ENCODE peak calls at places on chromosomes 5 and 9, in ten cellular contexts. J, K, B, A, Q, Z, X, N, G and M are unnamed samples.

GRCh38 chr9:75229605-75230332 is 141.5 kb downstream of the OSTF1 start:
- DNase-seq in J (peak), K (no peak), B (no peak), A (no peak), Q (no peak), Z (no peak), X (no peak), N (no peak), G (peak), M (peak)

GRCh38 chr5:173333900-173334685 is 5.9 kb upstream of the STC2 start:
- DNase-seq in J (peak), K (no peak), B (peak), A (no peak), Q (no peak), Z (peak), X (peak), N (no peak), G (no peak), M (peak)

GRCh38 chr5:72281764-72282499 is 38.1 kb downstream of the MRPS27 start:
- DNase-seq in J (peak), K (no peak), B (peak), A (peak), Q (no peak), Z (peak), X (peak), N (no peak), G (no peak), M (peak)

GRCh38 chr9:116233160-116233530 is 79.6 kb downstream of the PAPPA start:
- DNase-seq in J (no peak), K (no peak), B (no peak), A (no peak), Q (no peak), Z (no peak), X (no peak), N (no peak), G (no peak), M (no peak)

GRCh38 chr9:35731415-35732184 is 395 bp downstream of the TLN1 start:
- DNase-seq in J (peak), K (no peak), B (peak), A (no peak), Q (no peak), Z (no peak), X (peak), N (no peak), G (no peak), M (peak)

GRCh38 chr5:1378096-1378495 is 33.2 kb upstream of the CLPTM1L start:
- DNase-seq in J (no peak), K (no peak), B (no peak), A (no peak), Q (no peak), Z (no peak), X (no peak), N (no peak), G (no peak), M (no peak)

GRCh38 chr5:35186749-35187148 is 43.5 kb downstream of the PRLR start:
- DNase-seq in J (no peak), K (no peak), B (no peak), A (no peak), Q (no peak), Z (no peak), X (no peak), N (no peak), G (no peak), M (no peak)

GRCh38 chr5:113487779-113488644 is at the start of gene MCC:
- DNase-seq in J (peak), K (no peak), B (peak), A (peak), Q (peak), Z (peak), X (peak), N (peak), G (no peak), M (peak)

GRCh38 chr5:169149317-169149716 is 151.6 kb downstream of the SLIT3 start:
- DNase-seq in J (no peak), K (no peak), B (no peak), A (no peak), Q (no peak), Z (no peak), X (no peak), N (no peak), G (no peak), M (no peak)

GRCh38 chr5:158013939-158014338 is 155.0 kb upstream of the CLINT1 start:
- DNase-seq in J (peak), K (no peak), B (no peak), A (no peak), Q (no peak), Z (peak), X (peak), N (no peak), G (no peak), M (peak)

GRCh38 chr5:170875811-170876210 is 14.0 kb downstream of the RANBP17 start:
- DNase-seq in J (no peak), K (no peak), B (no peak), A (no peak), Q (no peak), Z (no peak), X (no peak), N (no peak), G (no peak), M (no peak)

GRCh38 chr9:133488686-133489252 is 9.9 kb upstream of the SLC2A6 start:
- DNase-seq in J (no peak), K (no peak), B (no peak), A (no peak), Q (no peak), Z (no peak), X (no peak), N (no peak), G (no peak), M (no peak)

GRCh38 chr5:11181940-11182339 is 420.9 kb upstream of the DAP start:
- DNase-seq in J (no peak), K (no peak), B (no peak), A (no peak), Q (no peak), Z (no peak), X (no peak), N (no peak), G (no peak), M (no peak)

GRCh38 chr5:122471031-122471751 is 159.2 kb downstream of the SNCAIP start:
- DNase-seq in J (no peak), K (no peak), B (no peak), A (no peak), Q (no peak), Z (no peak), X (no peak), N (peak), G (no peak), M (no peak)

GRCh38 chr5:144405986-144406385 is 235.3 kb downstream of the KCTD16 start:
- DNase-seq in J (no peak), K (no peak), B (no peak), A (no peak), Q (no peak), Z (no peak), X (no peak), N (no peak), G (no peak), M (no peak)

GRCh38 chr9:120851386-120851922 is 8.7 kb upstream of the PSMD5 start:
- DNase-seq in J (no peak), K (no peak), B (no peak), A (no peak), Q (no peak), Z (no peak), X (no peak), N (no peak), G (no peak), M (no peak)

GRCh38 chr9:110105107-110105506 is 102.9 kb downstream of the C9orf152 start:
- DNase-seq in J (no peak), K (no peak), B (peak), A (peak), Q (no peak), Z (peak), X (peak), N (no peak), G (no peak), M (peak)

GRCh38 chr5:39712316-39713223 is 287.8 kb upstream of the DAB2 start:
- DNase-seq in J (peak), K (no peak), B (no peak), A (no peak), Q (no peak), Z (no peak), X (no peak), N (no peak), G (no peak), M (no peak)

GRCh38 chr5:150144211-150144801 is 11.3 kb downstream of the PDGFRB start:
- DNase-seq in J (no peak), K (no peak), B (peak), A (no peak), Q (no peak), Z (peak), X (peak), N (peak), G (peak), M (peak)

GRCh38 chr5:6522983-6523382 is 74.3 kb downstream of the UBE2QL1 start:
- DNase-seq in J (no peak), K (no peak), B (no peak), A (no peak), Q (no peak), Z (no peak), X (no peak), N (no peak), G (no peak), M (no peak)

GRCh38 chr5:167995844-167996400 is 295.5 kb upstream of the WWC1 start:
- DNase-seq in J (peak), K (no peak), B (no peak), A (no peak), Q (no peak), Z (no peak), X (no peak), N (no peak), G (no peak), M (no peak)

GRCh38 chr9:89592963-89593775 is 11.6 kb upstream of the GADD45G start:
- DNase-seq in J (no peak), K (no peak), B (peak), A (no peak), Q (no peak), Z (peak), X (peak), N (no peak), G (no peak), M (peak)

GRCh38 chr5:55303238-55303690 is 4.2 kb downstream of the DHX29 start:
- DNase-seq in J (peak), K (no peak), B (peak), A (peak), Q (no peak), Z (peak), X (peak), N (peak), G (no peak), M (peak)

GRCh38 chr9:126791406-126792230 is 13.2 kb upstream of the ZBTB43 start:
- DNase-seq in J (peak), K (no peak), B (peak), A (peak), Q (no peak), Z (peak), X (peak), N (no peak), G (no peak), M (peak)

GRCh38 chr5:95870105-95870672 is 47.7 kb upstream of the GLRX start:
- DNase-seq in J (peak), K (no peak), B (no peak), A (no peak), Q (peak), Z (peak), X (no peak), N (no peak), G (no peak), M (peak)

GRCh38 chr9:134188421-134189166 is 24.2 kb upstream of the RNU6ATAC start:
- DNase-seq in J (no peak), K (no peak), B (no peak), A (no peak), Q (no peak), Z (no peak), X (no peak), N (peak), G (no peak), M (no peak)

GRCh38 chr5:153965102-153965645 is 73.5 kb downstream of the FAM114A2 start:
- DNase-seq in J (peak), K (peak), B (peak), A (no peak), Q (no peak), Z (peak), X (peak), N (no peak), G (no peak), M (peak)

GRCh38 chr5:180334751-180335613 is 18.2 kb downstream of the GFPT2 start:
- DNase-seq in J (no peak), K (no peak), B (no peak), A (no peak), Q (no peak), Z (no peak), X (no peak), N (no peak), G (no peak), M (no peak)

GRCh38 chr9:77534376-77535057 is 113.6 kb downstream of the GNA14 start:
- DNase-seq in J (no peak), K (no peak), B (no peak), A (no peak), Q (no peak), Z (no peak), X (no peak), N (no peak), G (no peak), M (no peak)

GRCh38 chr5:7848296-7848695 is 2.6 kb downstream of the CFAP90 start:
- DNase-seq in J (no peak), K (no peak), B (no peak), A (no peak), Q (no peak), Z (no peak), X (no peak), N (no peak), G (no peak), M (no peak)
- TF ChIP-seq CTCF in J (no peak), K (no peak), B (no peak), A (no peak), Q (no peak), Z (no peak), X (no peak), N (no peak), G (no peak), M (no peak)

DNA sequence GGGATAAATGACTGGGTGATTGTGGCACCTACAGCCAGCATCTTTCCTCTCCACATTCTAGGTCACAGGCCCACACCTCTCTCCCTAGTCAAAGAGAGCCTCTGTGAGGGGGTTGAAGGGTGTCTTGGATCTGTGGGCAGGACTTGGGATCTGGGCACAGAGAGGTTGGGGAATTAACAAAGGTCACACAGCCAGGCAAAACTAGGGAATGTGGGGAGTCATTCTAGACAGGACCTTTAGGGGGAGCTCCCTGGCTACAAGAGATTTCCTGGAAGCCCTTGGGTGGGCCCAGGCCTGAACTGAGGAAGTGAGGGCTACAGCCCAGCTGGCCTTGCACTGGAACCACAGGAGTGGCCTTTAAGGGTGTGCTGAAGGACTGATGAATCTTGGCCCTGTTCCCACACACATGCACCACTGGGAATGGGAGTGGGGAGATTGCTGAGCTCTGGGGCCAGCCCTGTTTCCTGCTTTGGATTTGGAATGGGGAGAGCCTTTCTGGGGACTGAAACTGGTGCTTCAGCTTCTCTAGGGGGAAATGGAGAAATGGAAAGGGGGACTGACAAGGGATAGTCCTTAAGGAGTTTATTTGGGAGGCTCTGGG is 12.4 kb upstream of the CXXC5 start:
- DNase-seq in J (peak), K (no peak), B (peak), A (peak), Q (peak), Z (peak), X (peak), N (peak), G (peak), M (peak)
- H3K4me3 ChIP-seq in J (no peak), K (peak), B (no peak), A (no peak), Q (peak), Z (no peak), X (no peak), N (no peak), G (no peak), M (no peak)

GRCh38 chr5:73945505-73945904 is 319.5 kb downstream of the ARHGEF28 start:
- DNase-seq in J (no peak), K (no peak), B (no peak), A (no peak), Q (no peak), Z (no peak), X (no peak), N (no peak), G (no peak), M (no peak)
- TF ChIP-seq CTCF in J (peak), K (no peak), B (peak), A (no peak), Q (peak), Z (no peak), X (no peak), N (no peak), G (no peak), M (peak)

GRCh38 chr5:88140396-88140862 is 128.2 kb downstream of the TMEM161B start:
- DNase-seq in J (no peak), K (no peak), B (no peak), A (no peak), Q (no peak), Z (no peak), X (no peak), N (no peak), G (no peak), M (no peak)

GRCh38 chr5:88140863-88141694 is 127.6 kb downstream of the TMEM161B start:
- DNase-seq in J (peak), K (peak), B (peak), A (peak), Q (peak), Z (peak), X (peak), N (peak), G (peak), M (peak)

GRCh38 chr5:88142801-88143692 is 125.6 kb downstream of the TMEM161B start:
- DNase-seq in J (no peak), K (no peak), B (no peak), A (no peak), Q (no peak), Z (no peak), X (peak), N (peak), G (no peak), M (no peak)

GRCh38 chr5:88143693-88144218 is 124.9 kb downstream of the TMEM161B start:
- DNase-seq in J (no peak), K (no peak), B (no peak), A (no peak), Q (no peak), Z (no peak), X (no peak), N (no peak), G (no peak), M (no peak)

GRCh38 chr5:88141695-88141979 is 127.0 kb downstream of the TMEM161B start:
- DNase-seq in J (no peak), K (no peak), B (no peak), A (no peak), Q (no peak), Z (no peak), X (no peak), N (no peak), G (no peak), M (no peak)
- H3K4me3 ChIP-seq in J (peak), K (peak), B (peak), A (no peak), Q (peak), Z (peak), X (peak), N (peak), G (peak), M (peak)

DNA sequence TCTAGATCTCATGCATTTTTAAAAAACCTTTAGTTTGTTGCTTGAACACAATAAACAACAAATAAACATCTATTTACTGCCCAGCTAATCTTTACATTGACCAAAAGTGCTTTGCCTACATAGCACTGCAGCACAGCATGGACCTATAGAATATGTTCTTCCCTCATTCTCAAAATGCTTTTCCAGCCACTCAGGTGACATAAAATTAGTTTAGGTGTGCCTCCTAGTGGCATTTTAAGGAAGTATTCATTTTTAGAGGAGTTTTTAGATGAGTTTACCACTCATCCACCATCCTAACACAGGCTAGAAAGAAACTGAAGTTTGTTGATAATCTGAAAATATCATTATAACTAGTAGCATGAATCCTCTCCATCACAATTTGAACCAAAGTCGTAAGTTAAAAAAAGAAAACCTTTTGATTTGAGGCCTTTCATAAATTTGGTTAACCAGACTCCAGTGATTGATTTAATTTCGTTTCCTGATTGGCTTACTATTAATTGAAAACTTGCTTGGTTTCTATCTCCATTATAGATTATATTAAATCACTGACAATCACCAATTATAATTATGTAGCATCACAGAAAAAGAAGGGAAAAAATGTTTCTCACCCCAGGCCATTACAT is 12.6 kb downstream of the PLGRKT start:
- DNase-seq in J (peak), K (no peak), B (peak), A (no peak), Q (no peak), Z (no peak), X (peak), N (no peak), G (no peak), M (peak)
- TF ChIP-seq CTCF in J (peak), K (peak), B (peak), A (peak), Q (peak), Z (peak), X (peak), N (no peak), G (no peak), M (peak)

DNA sequence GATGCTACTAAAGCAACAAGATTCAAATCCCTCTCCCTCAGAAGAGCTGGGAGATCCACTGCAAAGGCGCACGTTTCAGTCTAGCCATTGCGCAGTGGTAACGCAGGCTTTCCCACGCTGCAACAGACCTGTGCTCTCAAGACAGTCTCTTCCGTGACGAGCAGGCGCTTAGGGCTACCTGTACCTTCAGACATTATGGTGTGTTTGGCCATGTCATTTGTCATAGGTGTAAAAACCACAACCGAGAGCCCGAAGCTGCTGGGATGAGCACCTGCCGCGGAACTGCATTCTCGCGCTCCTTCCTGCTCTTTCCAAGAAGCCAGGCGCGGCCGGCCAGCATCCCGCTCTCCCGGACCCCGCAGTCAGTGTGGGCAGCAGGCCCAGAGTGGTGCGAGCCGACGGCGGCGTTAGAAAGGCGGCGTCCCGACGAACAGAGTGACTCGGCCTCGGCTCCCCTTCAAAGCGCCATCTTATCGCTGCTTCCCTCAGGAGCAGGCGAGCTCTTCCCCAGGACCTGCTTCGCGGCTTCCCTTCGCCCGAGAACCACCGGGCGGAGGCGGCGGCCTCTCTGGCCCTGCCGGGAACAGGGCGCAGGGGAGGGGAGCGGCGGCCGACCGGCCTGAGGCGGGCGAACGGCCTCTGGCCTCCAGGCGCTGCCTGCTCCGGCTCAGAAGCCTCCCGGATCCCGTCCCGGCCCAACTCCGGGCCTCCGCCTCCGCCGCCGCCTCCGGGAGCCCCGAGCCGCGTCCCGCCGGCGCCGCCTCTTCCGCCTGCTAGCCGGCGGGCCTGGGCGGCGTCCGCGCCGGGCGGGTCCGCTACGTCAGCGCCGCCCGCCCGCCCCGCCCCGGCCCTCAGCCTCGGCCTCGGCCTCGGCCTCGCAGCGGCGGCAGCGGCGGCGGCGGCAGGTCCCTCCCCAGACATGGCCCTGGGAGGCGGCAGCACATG is at the start of gene FAM120A:
- DNase-seq in J (peak), K (peak), B (peak), A (no peak), Q (peak), Z (peak), X (peak), N (peak), G (peak), M (peak)
- H3K4me3 ChIP-seq in J (peak), K (peak), B (peak), A (peak), Q (peak), Z (peak), X (peak), N (peak), G (peak), M (peak)